ENCODE peak calls at places on chromosomes 12 and 14, in four cellular contexts. E is NCI-H2081; R is pons; L is stimulated activated CD8-positive, alpha-beta memory T cell treated with anti-CD3 and anti-CD28 coated beads, Interleukin-12 subunit alpha, Interleukin-12 subunit beta, amount 100 ng/mL, for 1 hour. K is an unnamed sample.

GRCh38 chr14:79899610-79900009 is 311.7 kb downstream of the DIO2 start:
- DNase-seq in E (peak), R (no peak), L (no peak), K (no peak)

GRCh38 chr14:75333523-75334190 is 55.0 kb downstream of the FOS start:
- DNase-seq in E (no peak), R (no peak), L (no peak), K (no peak)

GRCh38 chr12:62861586-62861985 is 73.4 kb downstream of the PPM1H start:
- DNase-seq in E (no peak), R (peak), L (no peak), K (no peak)

GRCh38 chr12:30278401-30278800 is 417.3 kb downstream of the IPO8 start:
- DNase-seq in E (no peak), R (peak), L (no peak), K (no peak)

GRCh38 chr12:41466762-41467270 is 278.7 kb downstream of the PDZRN4 start:
- DNase-seq in E (no peak), R (peak), L (no peak), K (no peak)

GRCh38 chr14:91281346-91281745 is 36.8 kb upstream of the GPR68 start:
- DNase-seq in E (no peak), R (no peak), L (no peak), K (no peak)

GRCh38 chr12:29299613-29300012 is 81.4 kb downstream of the ERGIC2 start:
- DNase-seq in E (no peak), R (no peak), L (no peak), K (no peak)

GRCh38 chr14:63938198-63939005 is 85.6 kb downstream of the SYNE2 start:
- DNase-seq in E (no peak), R (no peak), L (no peak), K (no peak)

GRCh38 chr12:46677749-46678148 is 148.0 kb downstream of the SLC38A4 start:
- DNase-seq in E (peak), R (no peak), L (no peak), K (no peak)

GRCh38 chr12:2776129-2776806 is 18.5 kb upstream of the FKBP4 start:
- DNase-seq in E (no peak), R (no peak), L (no peak), K (no peak)

GRCh38 chr12:108306014-108306501 is 33.1 kb downstream of the CMKLR1 start:
- DNase-seq in E (no peak), R (no peak), L (no peak), K (peak)

GRCh38 chr12:111446044-111446581 is 40.4 kb downstream of the SH2B3 start:
- DNase-seq in E (peak), R (no peak), L (no peak), K (no peak)

GRCh38 chr12:109741286-109741969 is 27.8 kb downstream of the FAM222A start:
- DNase-seq in E (no peak), R (no peak), L (no peak), K (no peak)

GRCh38 chr14:91119556-91120311 is 5.9 kb downstream of the DGLUCY start:
- DNase-seq in E (no peak), R (no peak), L (no peak), K (no peak)

GRCh38 chr12:132416121-132416673 is 73.8 kb upstream of the FBRSL1 start:
- DNase-seq in E (no peak), R (no peak), L (no peak), K (no peak)

GRCh38 chr12:8689606-8690175 is 8.1 kb upstream of the RIMKLB start:
- DNase-seq in E (no peak), R (no peak), L (no peak), K (no peak)